ENCODE peak calls at places on chromosomes 2 and 18, in nine cellular contexts. Q is lower lobe of right lung, O is GM23338, U is psoas muscle, V is hepatocyte, S is DND-41, P is neural progenitor cell, K is astrocyte, E is mucosa of descending colon. J is an unnamed sample. For H3K36me3, the result is how much of the 10 kb centered on the place peaks cover.

GRCh38 chr2:28172114-28172898 is 220.4 kb upstream of the FOSL2 start:
- DNase-seq in V (peak), Q (no peak), O (no peak), U (no peak), K (peak), E (peak), S (no peak), P (no peak), J (peak)

GRCh38 chr2:196291873-196292800 is 120.8 kb upstream of the STK17B start:
- DNase-seq in O (peak), P (no peak), Q (peak), U (peak), K (peak), V (no peak), S (no peak), E (no peak), J (no peak)

GRCh38 chr2:165927353-165927752 is 26.2 kb downstream of the TTC21B start:
- DNase-seq in P (no peak), S (no peak), O (no peak), U (no peak), V (no peak), E (no peak), K (peak), Q (no peak), J (no peak)

GRCh38 chr2:10473121-10473756 is 25.1 kb upstream of the ODC1 start:
- DNase-seq in E (no peak), S (no peak), O (no peak), V (no peak), K (no peak), Q (no peak), U (no peak), P (no peak), J (no peak)

GRCh38 chr18:24704921-24705620 is 244.6 kb downstream of the HRH4 start:
- DNase-seq in O (no peak), K (peak), E (peak), S (no peak), Q (no peak), V (no peak), U (no peak), P (no peak), J (no peak)

GRCh38 chr2:51995293-51995692 is 963.4 kb upstream of the NRXN1 start:
- DNase-seq in V (no peak), O (no peak), S (no peak), E (no peak), P (no peak), U (no peak), K (peak), Q (no peak), J (peak)

GRCh38 chr2:242010567-242011513 is 141.3 kb downstream of the RTP5 start:
- DNase-seq in P (no peak), U (no peak), O (no peak), K (no peak), V (no peak), Q (no peak), S (no peak), E (no peak), J (no peak)

GRCh38 chr2:43609304-43609883 is 13.6 kb upstream of the THADA start:
- DNase-seq in K (no peak), P (peak), U (no peak), E (peak), O (peak), Q (no peak), S (peak), V (peak), J (peak)

GRCh38 chr2:12928197-12928596 is 211.5 kb downstream of the TRIB2 start:
- DNase-seq in P (no peak), V (peak), U (no peak), Q (no peak), K (peak), E (no peak), O (no peak), S (no peak), J (peak)

GRCh38 chr2:3244486-3244885 is 133.1 kb downstream of the EIPR1 start:
- DNase-seq in U (no peak), Q (no peak), O (no peak), P (no peak), E (no peak), K (no peak), V (no peak), S (no peak), J (no peak)

GRCh38 chr2:86028763-86029381 is 76.8 kb downstream of the POLR1A start:
- DNase-seq in U (peak), P (no peak), K (no peak), O (no peak), S (no peak), E (no peak), Q (no peak), V (no peak), J (peak)

GRCh38 chr18:21110667-21111350 is 804 bp downstream of the ROCK1 start:
- DNase-seq in O (peak), K (peak), Q (peak), E (peak), V (peak), U (peak), S (peak), P (no peak), J (peak)

GRCh38 chr2:196324212-196324611 is 152.8 kb upstream of the STK17B start:
- DNase-seq in V (no peak), K (peak), S (no peak), P (no peak), U (no peak), O (no peak), Q (no peak), E (no peak), J (no peak)

GRCh38 chr2:235968616-235969324 is 199.4 kb downstream of the GBX2 start:
- DNase-seq in U (peak), Q (no peak), E (no peak), P (no peak), K (no peak), V (no peak), O (no peak), S (no peak), J (no peak)

GRCh38 chr2:46364797-46365457 is 67.7 kb downstream of the EPAS1 start:
- DNase-seq in E (peak), V (peak), P (peak), U (no peak), S (peak), Q (no peak), K (peak), O (peak), J (peak)

GRCh38 chr2:218746470-218746795 is 35.5 kb upstream of the CYP27A1 start:
- DNase-seq in U (no peak), P (no peak), S (no peak), K (no peak), Q (no peak), E (no peak), O (no peak), V (no peak), J (no peak)
- H3K36me3 ChIP-seq in U (half or more), P (under half), S (half or more), K (under half), Q (half or more), E (under half), O (under half), V (under half), J (half or more)

DNA sequence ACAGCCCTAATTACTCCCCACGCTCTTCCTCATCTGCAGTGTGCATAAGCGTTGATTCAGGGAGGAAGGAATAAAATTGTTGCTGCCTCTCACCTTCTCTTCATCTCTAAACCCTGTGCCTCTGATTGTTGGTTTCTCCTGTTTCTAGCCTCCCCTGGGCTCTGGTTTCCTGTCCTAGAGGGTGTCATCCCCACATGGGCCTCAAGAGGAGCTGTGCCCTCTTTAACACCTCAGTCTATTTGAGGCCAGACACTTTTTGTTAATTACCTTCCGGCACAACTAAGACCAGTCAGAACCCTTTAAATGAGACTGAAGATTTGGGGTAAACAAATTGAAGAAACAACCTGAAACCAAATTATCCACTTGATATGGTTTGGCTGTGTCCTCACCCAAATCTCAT is 9.7 kb downstream of the CTAGE1 start:
- DNase-seq in U (no peak), V (no peak), E (no peak), K (no peak), O (peak), S (no peak), Q (no peak), P (no peak), J (no peak)
- TF ChIP-seq CTCF in U (no peak), V (no peak), E (no peak), K (no peak), O (peak), S (peak), Q (no peak), P (peak), J (peak)

GRCh38 chr2:24209389-24210105 is 34.7 kb downstream of the FAM228A start:
- DNase-seq in E (no peak), Q (no peak), P (no peak), V (no peak), O (no peak), S (no peak), U (no peak), K (no peak), J (no peak)
- H3K36me3 ChIP-seq in E (under half), Q (half or more), P (under half), V (under half), O (under half), S (under half), U (half or more), K (under half), J (under half)

DNA sequence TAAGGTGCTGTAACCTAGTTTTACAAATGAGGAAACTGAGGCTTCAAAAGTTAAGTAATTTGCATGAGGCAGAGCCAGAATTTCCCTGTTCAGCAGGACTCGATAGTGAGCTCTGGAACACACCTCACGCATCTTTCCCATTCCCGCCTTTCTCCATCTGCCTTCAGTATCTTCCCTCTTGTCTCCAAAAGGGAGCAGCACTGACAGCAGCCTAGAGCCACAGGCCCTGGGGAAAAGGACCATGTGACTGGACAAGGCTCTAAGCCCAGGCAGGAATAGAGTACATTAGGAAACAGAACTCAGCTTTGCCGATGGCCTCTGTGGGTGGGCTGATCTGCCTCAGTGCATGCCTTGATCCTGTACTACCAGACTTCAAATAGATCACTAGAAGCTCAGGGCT is 21.5 kb downstream of the GPR155 start:
- DNase-seq in S (no peak), U (no peak), Q (no peak), V (peak), K (no peak), E (no peak), P (peak), O (peak), J (peak)
- TF ChIP-seq CTCF in S (no peak), U (no peak), Q (no peak), V (no peak), K (no peak), E (no peak), P (no peak), O (peak), J (no peak)

J was measured in cardiac muscle cell.